ENCODE peak calls at places on chromosomes 2 and 18, in nine cellular contexts. One of them, this sample, is unnamed.

GRCh38 chr18:68438983-68439382 is 275.9 kb downstream of the TMX3 start:
- DNase-seq in ascending aorta: no peak
- DNase-seq in RWPE1: no peak
- DNase-seq in right lobe of liver: no peak
- DNase-seq in MCF 10A: peak
- DNase-seq in spleen: no peak
- DNase-seq in cardiac muscle cell: no peak
- DNase-seq in IMR-90: peak
- DNase-seq in epithelial cell of esophagus: peak
- DNase-seq in this sample: no peak

GRCh38 chr2:231674587-231675334 is 33.6 kb upstream of the PTMA start:
- DNase-seq in ascending aorta: no peak
- DNase-seq in RWPE1: peak
- DNase-seq in right lobe of liver: peak
- DNase-seq in MCF 10A: peak
- DNase-seq in spleen: peak
- DNase-seq in cardiac muscle cell: peak
- DNase-seq in IMR-90: peak
- DNase-seq in epithelial cell of esophagus: peak
- DNase-seq in this sample: no peak

GRCh38 chr2:11395971-11396689 is 51.7 kb upstream of the ROCK2 start:
- DNase-seq in ascending aorta: no peak
- DNase-seq in RWPE1: no peak
- DNase-seq in right lobe of liver: no peak
- DNase-seq in MCF 10A: no peak
- DNase-seq in spleen: no peak
- DNase-seq in cardiac muscle cell: no peak
- DNase-seq in IMR-90: no peak
- DNase-seq in epithelial cell of esophagus: no peak
- DNase-seq in this sample: no peak

GRCh38 chr2:101150306-101151140 is 659 bp downstream of the TBC1D8 start:
- DNase-seq in ascending aorta: no peak
- DNase-seq in RWPE1: no peak
- DNase-seq in right lobe of liver: peak
- DNase-seq in MCF 10A: no peak
- DNase-seq in spleen: peak
- DNase-seq in cardiac muscle cell: peak
- DNase-seq in IMR-90: no peak
- DNase-seq in epithelial cell of esophagus: no peak
- DNase-seq in this sample: no peak

GRCh38 chr2:135820003-135820618 is 16.9 kb downstream of the LCT start:
- DNase-seq in ascending aorta: no peak
- DNase-seq in RWPE1: no peak
- DNase-seq in right lobe of liver: no peak
- DNase-seq in MCF 10A: no peak
- DNase-seq in spleen: no peak
- DNase-seq in cardiac muscle cell: no peak
- DNase-seq in IMR-90: peak
- DNase-seq in epithelial cell of esophagus: no peak
- DNase-seq in this sample: no peak

GRCh38 chr2:52629531-52629930 is 1138.1 kb upstream of the CHAC2 start:
- DNase-seq in ascending aorta: no peak
- DNase-seq in RWPE1: no peak
- DNase-seq in right lobe of liver: no peak
- DNase-seq in MCF 10A: no peak
- DNase-seq in spleen: peak
- DNase-seq in cardiac muscle cell: no peak
- DNase-seq in IMR-90: no peak
- DNase-seq in epithelial cell of esophagus: no peak
- DNase-seq in this sample: peak

GRCh38 chr2:43083278-43083677 is 143.1 kb downstream of the ZFP36L2 start:
- DNase-seq in ascending aorta: no peak
- DNase-seq in RWPE1: no peak
- DNase-seq in right lobe of liver: no peak
- DNase-seq in MCF 10A: no peak
- DNase-seq in spleen: peak
- DNase-seq in cardiac muscle cell: no peak
- DNase-seq in IMR-90: no peak
- DNase-seq in epithelial cell of esophagus: peak
- DNase-seq in this sample: no peak

GRCh38 chr2:229376866-229377265 is 105.8 kb upstream of the PID1 start:
- DNase-seq in ascending aorta: no peak
- DNase-seq in RWPE1: peak
- DNase-seq in right lobe of liver: no peak
- DNase-seq in MCF 10A: peak
- DNase-seq in spleen: no peak
- DNase-seq in cardiac muscle cell: no peak
- DNase-seq in IMR-90: no peak
- DNase-seq in epithelial cell of esophagus: peak
- DNase-seq in this sample: no peak

GRCh38 chr18:3526421-3527354 is 76.7 kb downstream of the TGIF1 start:
- DNase-seq in ascending aorta: no peak
- DNase-seq in RWPE1: no peak
- DNase-seq in right lobe of liver: no peak
- DNase-seq in MCF 10A: no peak
- DNase-seq in spleen: no peak
- DNase-seq in cardiac muscle cell: peak
- DNase-seq in IMR-90: peak
- DNase-seq in epithelial cell of esophagus: no peak
- DNase-seq in this sample: no peak

GRCh38 chr2:232439758-232440135 is 16.2 kb upstream of the ALPI start:
- DNase-seq in ascending aorta: no peak
- DNase-seq in RWPE1: no peak
- DNase-seq in right lobe of liver: no peak
- DNase-seq in MCF 10A: peak
- DNase-seq in spleen: peak
- DNase-seq in cardiac muscle cell: no peak
- DNase-seq in IMR-90: no peak
- DNase-seq in epithelial cell of esophagus: no peak
- DNase-seq in this sample: no peak

GRCh38 chr2:102488063-102488462 is 15.0 kb downstream of the SLC9A4 start:
- DNase-seq in ascending aorta: no peak
- DNase-seq in RWPE1: peak
- DNase-seq in right lobe of liver: no peak
- DNase-seq in MCF 10A: peak
- DNase-seq in spleen: no peak
- DNase-seq in cardiac muscle cell: no peak
- DNase-seq in IMR-90: peak
- DNase-seq in epithelial cell of esophagus: peak
- DNase-seq in this sample: no peak

GRCh38 chr2:66775730-66776422 is 341.0 kb downstream of the MEIS1 start:
- DNase-seq in ascending aorta: no peak
- DNase-seq in RWPE1: no peak
- DNase-seq in right lobe of liver: no peak
- DNase-seq in MCF 10A: no peak
- DNase-seq in spleen: no peak
- DNase-seq in cardiac muscle cell: peak
- DNase-seq in IMR-90: no peak
- DNase-seq in epithelial cell of esophagus: no peak
- DNase-seq in this sample: no peak

GRCh38 chr18:75133721-75134645 is 75.0 kb downstream of the PTGR3 start:
- DNase-seq in ascending aorta: no peak
- DNase-seq in RWPE1: no peak
- DNase-seq in right lobe of liver: no peak
- DNase-seq in MCF 10A: no peak
- DNase-seq in spleen: peak
- DNase-seq in cardiac muscle cell: no peak
- DNase-seq in IMR-90: no peak
- DNase-seq in epithelial cell of esophagus: no peak
- DNase-seq in this sample: no peak

GRCh38 chr2:10162586-10163497 is 40.3 kb downstream of the RRM2 start:
- DNase-seq in ascending aorta: no peak
- DNase-seq in RWPE1: no peak
- DNase-seq in right lobe of liver: no peak
- DNase-seq in MCF 10A: no peak
- DNase-seq in spleen: peak
- DNase-seq in cardiac muscle cell: no peak
- DNase-seq in IMR-90: no peak
- DNase-seq in epithelial cell of esophagus: no peak
- DNase-seq in this sample: peak
- TF ChIP-seq CTCF in ascending aorta: no peak
- TF ChIP-seq CTCF in RWPE1: no peak
- TF ChIP-seq CTCF in right lobe of liver: no peak
- TF ChIP-seq CTCF in MCF 10A: no peak
- TF ChIP-seq CTCF in spleen: no peak
- TF ChIP-seq CTCF in cardiac muscle cell: peak
- TF ChIP-seq CTCF in IMR-90: no peak
- TF ChIP-seq CTCF in epithelial cell of esophagus: no peak
- TF ChIP-seq CTCF in this sample: peak

DNA sequence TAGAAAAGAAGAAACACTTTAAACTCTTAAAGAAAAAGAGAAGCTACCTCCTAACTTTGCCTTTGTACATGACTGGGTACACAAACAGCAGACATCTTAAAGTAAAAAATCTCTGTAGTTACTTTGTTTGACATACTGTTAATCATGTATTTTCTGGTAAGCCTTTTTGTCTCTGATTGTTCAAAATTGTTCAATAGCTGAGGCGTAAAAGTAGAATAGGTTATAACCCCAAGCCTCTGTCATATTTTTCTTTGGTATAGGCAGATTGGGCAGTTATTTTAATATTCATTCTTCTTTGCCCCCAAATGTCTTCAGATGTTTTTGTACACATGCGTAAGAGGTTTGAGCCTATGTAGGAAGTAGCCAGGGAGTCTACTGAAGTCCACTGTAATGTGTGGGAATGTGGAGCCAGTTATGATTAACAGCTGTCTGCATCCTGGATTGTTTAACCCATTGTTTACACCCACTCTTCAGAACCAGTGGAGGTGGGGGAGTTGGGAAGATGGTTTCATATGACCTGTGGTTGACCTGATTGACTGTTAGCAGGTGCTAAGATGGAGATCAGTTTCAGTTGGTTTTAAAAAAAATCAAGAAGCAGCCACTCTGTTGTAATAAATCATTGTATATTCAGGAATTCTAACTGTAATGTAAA is 150.5 kb downstream of the TANC1 start:
- DNase-seq in ascending aorta: no peak
- DNase-seq in RWPE1: no peak
- DNase-seq in right lobe of liver: no peak
- DNase-seq in MCF 10A: no peak
- DNase-seq in spleen: no peak
- DNase-seq in cardiac muscle cell: no peak
- DNase-seq in IMR-90: no peak
- DNase-seq in epithelial cell of esophagus: no peak
- DNase-seq in this sample: no peak
- TF ChIP-seq CTCF in ascending aorta: no peak
- TF ChIP-seq CTCF in RWPE1: no peak
- TF ChIP-seq CTCF in right lobe of liver: no peak
- TF ChIP-seq CTCF in MCF 10A: no peak
- TF ChIP-seq CTCF in spleen: peak
- TF ChIP-seq CTCF in cardiac muscle cell: no peak
- TF ChIP-seq CTCF in IMR-90: no peak
- TF ChIP-seq CTCF in epithelial cell of esophagus: no peak
- TF ChIP-seq CTCF in this sample: peak

GRCh38 chr2:45443012-45443411 is 168.1 kb downstream of the SRBD1 start:
- DNase-seq in ascending aorta: no peak
- DNase-seq in RWPE1: no peak
- DNase-seq in right lobe of liver: no peak
- DNase-seq in MCF 10A: no peak
- DNase-seq in spleen: no peak
- DNase-seq in cardiac muscle cell: no peak
- DNase-seq in IMR-90: no peak
- DNase-seq in epithelial cell of esophagus: no peak
- DNase-seq in this sample: no peak

GRCh38 chr2:45441571-45441970 is 169.5 kb downstream of the SRBD1 start:
- DNase-seq in ascending aorta: no peak
- DNase-seq in RWPE1: peak
- DNase-seq in right lobe of liver: no peak
- DNase-seq in MCF 10A: peak
- DNase-seq in spleen: no peak
- DNase-seq in cardiac muscle cell: no peak
- DNase-seq in IMR-90: no peak
- DNase-seq in epithelial cell of esophagus: peak
- DNase-seq in this sample: no peak

GRCh38 chr2:45442026-45442425 is 169.0 kb downstream of the SRBD1 start:
- DNase-seq in ascending aorta: no peak
- DNase-seq in RWPE1: no peak
- DNase-seq in right lobe of liver: no peak
- DNase-seq in MCF 10A: no peak
- DNase-seq in spleen: no peak
- DNase-seq in cardiac muscle cell: no peak
- DNase-seq in IMR-90: no peak
- DNase-seq in epithelial cell of esophagus: no peak
- DNase-seq in this sample: no peak

GRCh38 chr2:45438872-45439665 is 172.0 kb downstream of the SRBD1 start:
- DNase-seq in ascending aorta: no peak
- DNase-seq in RWPE1: no peak
- DNase-seq in right lobe of liver: no peak
- DNase-seq in MCF 10A: no peak
- DNase-seq in spleen: no peak
- DNase-seq in cardiac muscle cell: no peak
- DNase-seq in IMR-90: no peak
- DNase-seq in epithelial cell of esophagus: no peak
- DNase-seq in this sample: no peak

DNA sequence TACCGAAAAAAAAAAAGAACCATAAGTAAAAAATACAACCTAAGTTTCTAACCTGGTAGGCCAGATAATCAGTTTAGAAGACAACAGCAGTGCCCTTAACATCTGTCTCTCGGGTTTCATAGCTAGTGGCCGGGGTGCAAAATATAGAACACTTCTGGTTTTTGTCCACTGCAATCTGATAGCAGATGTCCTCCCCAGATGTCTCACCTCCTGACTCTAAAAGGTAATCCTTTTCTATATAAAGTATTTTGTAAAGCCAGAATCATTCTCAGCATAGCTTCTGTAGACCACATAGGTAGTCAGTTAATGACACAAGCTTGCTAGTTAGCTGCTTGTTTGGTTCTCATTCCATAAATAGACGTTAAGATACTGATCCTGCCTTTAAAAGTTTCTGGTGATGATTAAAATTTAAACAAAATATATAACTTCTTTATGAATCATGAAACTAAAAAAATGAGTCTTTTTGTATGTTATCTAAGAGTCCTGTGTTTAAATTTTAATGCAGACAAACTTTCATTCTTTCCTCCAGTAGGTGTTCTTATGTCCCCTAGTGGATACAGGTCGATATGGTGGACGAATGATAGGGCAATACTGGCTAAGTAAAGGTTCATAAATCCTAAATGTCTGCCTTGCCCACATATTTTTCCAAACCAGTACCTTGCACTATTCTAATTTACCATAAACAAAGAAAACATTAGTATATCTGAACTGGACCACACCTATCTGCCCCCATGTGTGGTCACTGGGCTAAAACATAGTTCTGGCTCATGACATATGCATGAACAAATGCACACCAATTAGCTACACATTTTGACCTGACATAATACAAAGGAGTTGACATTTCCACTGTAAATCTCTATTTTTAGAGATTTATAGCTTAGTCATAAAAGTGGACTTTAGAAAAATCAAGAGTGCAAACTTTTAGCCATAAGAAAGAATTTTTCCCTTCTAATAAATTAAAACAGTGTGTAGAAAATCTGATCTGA is 171.0 kb downstream of the SRBD1 start:
- DNase-seq in ascending aorta: no peak
- DNase-seq in RWPE1: no peak
- DNase-seq in right lobe of liver: no peak
- DNase-seq in MCF 10A: peak
- DNase-seq in spleen: no peak
- DNase-seq in cardiac muscle cell: no peak
- DNase-seq in IMR-90: peak
- DNase-seq in epithelial cell of esophagus: no peak
- DNase-seq in this sample: no peak
- TF ChIP-seq CTCF in ascending aorta: no peak
- TF ChIP-seq CTCF in RWPE1: peak
- TF ChIP-seq CTCF in right lobe of liver: peak
- TF ChIP-seq CTCF in MCF 10A: no peak
- TF ChIP-seq CTCF in spleen: no peak
- TF ChIP-seq CTCF in cardiac muscle cell: peak
- TF ChIP-seq CTCF in IMR-90: peak
- TF ChIP-seq CTCF in epithelial cell of esophagus: no peak
- TF ChIP-seq CTCF in this sample: peak

GRCh38 chr2:37973615-37974353 is 48.7 kb downstream of the RMDN2 start:
- DNase-seq in ascending aorta: no peak
- DNase-seq in RWPE1: no peak
- DNase-seq in right lobe of liver: no peak
- DNase-seq in MCF 10A: no peak
- DNase-seq in spleen: no peak
- DNase-seq in cardiac muscle cell: no peak
- DNase-seq in IMR-90: no peak
- DNase-seq in epithelial cell of esophagus: peak
- DNase-seq in this sample: no peak
- TF ChIP-seq CTCF in ascending aorta: no peak
- TF ChIP-seq CTCF in RWPE1: no peak
- TF ChIP-seq CTCF in right lobe of liver: no peak
- TF ChIP-seq CTCF in MCF 10A: no peak
- TF ChIP-seq CTCF in spleen: no peak
- TF ChIP-seq CTCF in cardiac muscle cell: no peak
- TF ChIP-seq CTCF in IMR-90: no peak
- TF ChIP-seq CTCF in epithelial cell of esophagus: no peak
- TF ChIP-seq CTCF in this sample: no peak